ENCODE peak calls at places on chromosomes 5 and 9, in seven cellular contexts. One of them, this sample, is unnamed.

GRCh38 chr5:98110791-98111190 is 662.7 kb upstream of the RGMB start:
- DNase-seq in foreskin keratinocyte: peak
- DNase-seq in GM12891: no peak
- DNase-seq in activated CD4-positive, alpha-beta memory T cell treated with anti-CD3 and anti-CD28 coated beads, Interleukin-2, amount 10 ng/mL, durations not matched to agents 7 days and 5 days: no peak
- DNase-seq in EH: peak
- DNase-seq in CD4-positive, CD25-positive, alpha-beta regulatory T cell: no peak
- DNase-seq in GM13977: no peak
- DNase-seq in this sample: no peak

GRCh38 chr5:42591026-42591425 is 165.6 kb upstream of the CCDC152 start:
- DNase-seq in foreskin keratinocyte: no peak
- DNase-seq in GM12891: no peak
- DNase-seq in activated CD4-positive, alpha-beta memory T cell treated with anti-CD3 and anti-CD28 coated beads, Interleukin-2, amount 10 ng/mL, durations not matched to agents 7 days and 5 days: no peak
- DNase-seq in EH: no peak
- DNase-seq in CD4-positive, CD25-positive, alpha-beta regulatory T cell: no peak
- DNase-seq in GM13977: no peak
- DNase-seq in this sample: no peak

GRCh38 chr5:31626156-31626555 is 12.8 kb upstream of the PDZD2 start:
- DNase-seq in foreskin keratinocyte: no peak
- DNase-seq in GM12891: no peak
- DNase-seq in activated CD4-positive, alpha-beta memory T cell treated with anti-CD3 and anti-CD28 coated beads, Interleukin-2, amount 10 ng/mL, durations not matched to agents 7 days and 5 days: no peak
- DNase-seq in EH: no peak
- DNase-seq in CD4-positive, CD25-positive, alpha-beta regulatory T cell: no peak
- DNase-seq in GM13977: no peak
- DNase-seq in this sample: no peak

GRCh38 chr5:114335391-114335790 is 26.5 kb upstream of the KCNN2 start:
- DNase-seq in foreskin keratinocyte: no peak
- DNase-seq in GM12891: no peak
- DNase-seq in activated CD4-positive, alpha-beta memory T cell treated with anti-CD3 and anti-CD28 coated beads, Interleukin-2, amount 10 ng/mL, durations not matched to agents 7 days and 5 days: no peak
- DNase-seq in EH: peak
- DNase-seq in CD4-positive, CD25-positive, alpha-beta regulatory T cell: no peak
- DNase-seq in GM13977: no peak
- DNase-seq in this sample: no peak

GRCh38 chr5:110873773-110874437 is 135.1 kb downstream of the SLC25A46 start:
- DNase-seq in foreskin keratinocyte: no peak
- DNase-seq in GM12891: no peak
- DNase-seq in activated CD4-positive, alpha-beta memory T cell treated with anti-CD3 and anti-CD28 coated beads, Interleukin-2, amount 10 ng/mL, durations not matched to agents 7 days and 5 days: no peak
- DNase-seq in EH: no peak
- DNase-seq in CD4-positive, CD25-positive, alpha-beta regulatory T cell: no peak
- DNase-seq in GM13977: no peak
- DNase-seq in this sample: no peak

GRCh38 chr9:90188656-90189055 is 454.0 kb downstream of the DIRAS2 start:
- DNase-seq in foreskin keratinocyte: no peak
- DNase-seq in GM12891: no peak
- DNase-seq in activated CD4-positive, alpha-beta memory T cell treated with anti-CD3 and anti-CD28 coated beads, Interleukin-2, amount 10 ng/mL, durations not matched to agents 7 days and 5 days: no peak
- DNase-seq in EH: no peak
- DNase-seq in CD4-positive, CD25-positive, alpha-beta regulatory T cell: peak
- DNase-seq in GM13977: no peak
- DNase-seq in this sample: no peak

GRCh38 chr5:101045689-101046088 is 142.6 kb upstream of the ST8SIA4 start:
- DNase-seq in foreskin keratinocyte: no peak
- DNase-seq in GM12891: no peak
- DNase-seq in activated CD4-positive, alpha-beta memory T cell treated with anti-CD3 and anti-CD28 coated beads, Interleukin-2, amount 10 ng/mL, durations not matched to agents 7 days and 5 days: no peak
- DNase-seq in EH: no peak
- DNase-seq in CD4-positive, CD25-positive, alpha-beta regulatory T cell: peak
- DNase-seq in GM13977: peak
- DNase-seq in this sample: no peak

GRCh38 chr5:124397290-124397689 is 349.1 kb downstream of the ZNF608 start:
- DNase-seq in foreskin keratinocyte: no peak
- DNase-seq in GM12891: no peak
- DNase-seq in activated CD4-positive, alpha-beta memory T cell treated with anti-CD3 and anti-CD28 coated beads, Interleukin-2, amount 10 ng/mL, durations not matched to agents 7 days and 5 days: no peak
- DNase-seq in EH: no peak
- DNase-seq in CD4-positive, CD25-positive, alpha-beta regulatory T cell: no peak
- DNase-seq in GM13977: no peak
- DNase-seq in this sample: no peak

GRCh38 chr5:179257190-179257741 is 88.0 kb downstream of the ADAMTS2 start:
- DNase-seq in foreskin keratinocyte: no peak
- DNase-seq in GM12891: no peak
- DNase-seq in activated CD4-positive, alpha-beta memory T cell treated with anti-CD3 and anti-CD28 coated beads, Interleukin-2, amount 10 ng/mL, durations not matched to agents 7 days and 5 days: no peak
- DNase-seq in EH: peak
- DNase-seq in CD4-positive, CD25-positive, alpha-beta regulatory T cell: no peak
- DNase-seq in GM13977: no peak
- DNase-seq in this sample: no peak

GRCh38 chr5:5967945-5968344 is 410.4 kb downstream of the MED10 start:
- DNase-seq in foreskin keratinocyte: no peak
- DNase-seq in GM12891: no peak
- DNase-seq in activated CD4-positive, alpha-beta memory T cell treated with anti-CD3 and anti-CD28 coated beads, Interleukin-2, amount 10 ng/mL, durations not matched to agents 7 days and 5 days: no peak
- DNase-seq in EH: no peak
- DNase-seq in CD4-positive, CD25-positive, alpha-beta regulatory T cell: no peak
- DNase-seq in GM13977: no peak
- DNase-seq in this sample: no peak

GRCh38 chr9:124697326-124698200 is 73.5 kb downstream of the NR6A1 start:
- DNase-seq in foreskin keratinocyte: peak
- DNase-seq in GM12891: no peak
- DNase-seq in activated CD4-positive, alpha-beta memory T cell treated with anti-CD3 and anti-CD28 coated beads, Interleukin-2, amount 10 ng/mL, durations not matched to agents 7 days and 5 days: no peak
- DNase-seq in EH: peak
- DNase-seq in CD4-positive, CD25-positive, alpha-beta regulatory T cell: no peak
- DNase-seq in GM13977: no peak
- DNase-seq in this sample: no peak